ENCODE peak calls at places on chromosome 2, in six cellular contexts. One of them, this sample, is unnamed.

GRCh38 chr2:86338778-86339295 is 1.4 kb upstream of the REEP1 start:
- DNase-seq in activated T-helper 1 cell treated with Interleukin-2 at 50 U/mL for 16 hours: no peak
- DNase-seq in EL: no peak
- DNase-seq in H54: no peak
- DNase-seq in GM13977: no peak
- DNase-seq in activated T-cell treated with anti-CD3 and anti-CD28 coated beads, Interleukin-2, amount 50 U/mL, for 72 hours: no peak
- DNase-seq in this sample: no peak

GRCh38 chr2:176126929-176127768 is 2.4 kb upstream of the HOXD8 start:
- DNase-seq in activated T-helper 1 cell treated with Interleukin-2 at 50 U/mL for 16 hours: peak; percentile 27
- DNase-seq in EL: peak; percentile 55
- DNase-seq in activated T-cell treated with anti-CD3 and anti-CD28 coated beads, Interleukin-2, amount 50 U/mL, for 72 hours: peak; percentile 67
- DNase-seq in H54: no peak
- DNase-seq in GM13977: peak; percentile 76
- DNase-seq in this sample: peak; percentile 59

GRCh38 chr2:156005999-156006712 is 326.4 kb downstream of the NR4A2 start:
- DNase-seq in GM13977: no peak
- DNase-seq in H54: no peak
- DNase-seq in activated T-cell treated with anti-CD3 and anti-CD28 coated beads, Interleukin-2, amount 50 U/mL, for 72 hours: no peak
- DNase-seq in activated T-helper 1 cell treated with Interleukin-2 at 50 U/mL for 16 hours: no peak
- DNase-seq in EL: peak; percentile 6
- DNase-seq in this sample: no peak

GRCh38 chr2:151437630-151438029 is 27.9 kb downstream of the RIF1 start:
- DNase-seq in GM13977: peak; percentile 27
- DNase-seq in activated T-cell treated with anti-CD3 and anti-CD28 coated beads, Interleukin-2, amount 50 U/mL, for 72 hours: no peak
- DNase-seq in EL: peak; percentile 25
- DNase-seq in H54: no peak
- DNase-seq in activated T-helper 1 cell treated with Interleukin-2 at 50 U/mL for 16 hours: no peak
- DNase-seq in this sample: no peak

GRCh38 chr2:113981404-113982134 is 91.7 kb downstream of the ACTR3 start:
- DNase-seq in H54: no peak
- DNase-seq in GM13977: no peak
- DNase-seq in activated T-cell treated with anti-CD3 and anti-CD28 coated beads, Interleukin-2, amount 50 U/mL, for 72 hours: no peak
- DNase-seq in EL: no peak
- DNase-seq in activated T-helper 1 cell treated with Interleukin-2 at 50 U/mL for 16 hours: no peak
- DNase-seq in this sample: no peak

GRCh38 chr2:91477731-91478672 is 2786.5 kb downstream of the RPIA start:
- DNase-seq in activated T-helper 1 cell treated with Interleukin-2 at 50 U/mL for 16 hours: no peak
- DNase-seq in GM13977: no peak
- DNase-seq in activated T-cell treated with anti-CD3 and anti-CD28 coated beads, Interleukin-2, amount 50 U/mL, for 72 hours: no peak
- DNase-seq in H54: peak; percentile 0
- DNase-seq in EL: peak; percentile 9
- DNase-seq in this sample: peak; percentile 54

GRCh38 chr2:216195565-216195978 is 86.4 kb downstream of the XRCC5 start:
- DNase-seq in activated T-helper 1 cell treated with Interleukin-2 at 50 U/mL for 16 hours: no peak
- DNase-seq in activated T-cell treated with anti-CD3 and anti-CD28 coated beads, Interleukin-2, amount 50 U/mL, for 72 hours: peak; percentile 37
- DNase-seq in GM13977: no peak
- DNase-seq in EL: peak; percentile 80
- DNase-seq in H54: peak; percentile 27
- DNase-seq in this sample: peak; percentile 62

GRCh38 chr2:20631617-20632307 is 19.1 kb downstream of the HS1BP3 start:
- DNase-seq in GM13977: no peak
- DNase-seq in activated T-helper 1 cell treated with Interleukin-2 at 50 U/mL for 16 hours: no peak
- DNase-seq in H54: no peak
- DNase-seq in EL: no peak
- DNase-seq in activated T-cell treated with anti-CD3 and anti-CD28 coated beads, Interleukin-2, amount 50 U/mL, for 72 hours: no peak
- DNase-seq in this sample: no peak

GRCh38 chr2:8303322-8303832 is 378.5 kb upstream of the ID2 start:
- DNase-seq in EL: no peak
- DNase-seq in H54: no peak
- DNase-seq in activated T-cell treated with anti-CD3 and anti-CD28 coated beads, Interleukin-2, amount 50 U/mL, for 72 hours: peak; percentile 81
- DNase-seq in GM13977: peak; percentile 63
- DNase-seq in activated T-helper 1 cell treated with Interleukin-2 at 50 U/mL for 16 hours: peak; percentile 54
- DNase-seq in this sample: no peak

GRCh38 chr2:218285604-218286003 is 6.7 kb downstream of the TMBIM1 start:
- DNase-seq in H54: no peak
- DNase-seq in activated T-cell treated with anti-CD3 and anti-CD28 coated beads, Interleukin-2, amount 50 U/mL, for 72 hours: no peak
- DNase-seq in GM13977: no peak
- DNase-seq in EL: peak; percentile 33
- DNase-seq in activated T-helper 1 cell treated with Interleukin-2 at 50 U/mL for 16 hours: no peak
- DNase-seq in this sample: no peak

GRCh38 chr2:42923632-42924425 is 131.4 kb upstream of the HAAO start:
- DNase-seq in activated T-cell treated with anti-CD3 and anti-CD28 coated beads, Interleukin-2, amount 50 U/mL, for 72 hours: no peak
- DNase-seq in activated T-helper 1 cell treated with Interleukin-2 at 50 U/mL for 16 hours: no peak
- DNase-seq in EL: peak; percentile 34
- DNase-seq in H54: no peak
- DNase-seq in GM13977: no peak
- DNase-seq in this sample: peak; percentile 35

GRCh38 chr2:6975988-6976387 is 58.8 kb downstream of the RNF144A start:
- DNase-seq in GM13977: no peak
- DNase-seq in EL: no peak
- DNase-seq in H54: no peak
- DNase-seq in activated T-cell treated with anti-CD3 and anti-CD28 coated beads, Interleukin-2, amount 50 U/mL, for 72 hours: no peak
- DNase-seq in activated T-helper 1 cell treated with Interleukin-2 at 50 U/mL for 16 hours: no peak
- DNase-seq in this sample: peak; percentile 45